ENCODE peak calls at places on chromosome 5, in five cellular contexts. P is mammary epithelial cell; J is activated CD8-positive, alpha-beta T cell treated with anti-CD3 and anti-CD28 coated beads for 36 hours; Z is neuronal stem cell; H is HTR-8/SVneo. I is an unnamed sample.

GRCh38 chr5:187617-188451 is 3.5 kb upstream of the LRRC14B start:
- DNase-seq in P (no peak), J (no peak), Z (no peak), H (no peak), I (no peak)

GRCh38 chr5:55821731-55822512 is 29.2 kb upstream of the IL31RA start:
- DNase-seq in P (no peak), J (peak; percentile 6), Z (no peak), H (no peak), I (no peak)

GRCh38 chr5:83256091-83256775 is 178.9 kb downstream of the XRCC4 start:
- DNase-seq in P (peak; percentile 59), J (no peak), Z (no peak), H (no peak), I (no peak)

GRCh38 chr5:113614191-113614590 is 100.7 kb downstream of the YTHDC2 start:
- DNase-seq in P (peak; percentile 34), J (no peak), Z (no peak), H (no peak), I (no peak)

GRCh38 chr5:67181648-67182218 is 14.9 kb downstream of the CD180 start:
- DNase-seq in P (no peak), J (peak; percentile 51), Z (no peak), H (no peak), I (no peak)

GRCh38 chr5:148535190-148535589 is 119.1 kb downstream of the HTR4 start:
- DNase-seq in P (no peak), J (no peak), Z (no peak), H (no peak), I (no peak)

GRCh38 chr5:68531970-68532369 is 316.4 kb downstream of the PIK3R1 start:
- DNase-seq in P (no peak), J (no peak), Z (no peak), H (no peak), I (no peak)

GRCh38 chr5:30121092-30121491 is 1072.4 kb upstream of the CDH6 start:
- DNase-seq in P (no peak), J (no peak), Z (no peak), H (no peak), I (no peak)

GRCh38 chr5:32326216-32326772 is 13.6 kb upstream of the MTMR12 start:
- DNase-seq in P (peak; percentile 39), J (no peak), Z (no peak), H (no peak), I (no peak)

GRCh38 chr5:68251386-68251785 is 35.8 kb downstream of the PIK3R1 start:
- DNase-seq in P (no peak), J (peak; percentile 92), Z (no peak), H (no peak), I (no peak)

I was measured in GM04504.